ENCODE peak calls at places on chromosome 7, in seven cellular contexts. Y, E, K, Q, M, R and H are unnamed samples.

GRCh38 chr7:128108641-128109423 is 77.6 kb upstream of the LRRC4 start:
- DNase-seq in Y (no peak), E (no peak), K (no peak), Q (peak), M (no peak), R (no peak), H (no peak)

GRCh38 chr7:55641273-55641691 is 69.0 kb upstream of the VOPP1 start:
- DNase-seq in Y (peak), E (peak), K (peak), Q (no peak), M (peak), R (peak), H (peak)

GRCh38 chr7:3453398-3453797 is 152.3 kb downstream of the SDK1 start:
- DNase-seq in Y (no peak), E (no peak), K (no peak), Q (no peak), M (peak), R (no peak), H (no peak)

GRCh38 chr7:27112960-27113949 is 10.8 kb upstream of the HOXA2 start:
- DNase-seq in Y (no peak), E (no peak), K (no peak), Q (peak), M (peak), R (no peak), H (no peak)

GRCh38 chr7:139092090-139092796 is 17.3 kb downstream of the ZC3HAV1 start:
- DNase-seq in Y (no peak), E (no peak), K (no peak), Q (no peak), M (no peak), R (no peak), H (no peak)

GRCh38 chr7:2024227-2024918 is 208.4 kb downstream of the MAD1L1 start:
- DNase-seq in Y (no peak), E (no peak), K (no peak), Q (peak), M (no peak), R (no peak), H (no peak)

GRCh38 chr7:45026984-45027773 is 27.2 kb downstream of the CCM2 start:
- DNase-seq in Y (no peak), E (peak), K (peak), Q (no peak), M (peak), R (no peak), H (no peak)

GRCh38 chr7:2104107-2104710 is 128.5 kb downstream of the MAD1L1 start:
- DNase-seq in Y (peak), E (peak), K (peak), Q (peak), M (peak), R (peak), H (peak)

GRCh38 chr7:151429555-151430331 is 10.2 kb downstream of the CRYGN start:
- DNase-seq in Y (no peak), E (peak), K (no peak), Q (no peak), M (peak), R (peak), H (peak)

GRCh38 chr7:150345012-150345411 is 3.6 kb upstream of the RARRES2 start:
- DNase-seq in Y (no peak), E (no peak), K (peak), Q (no peak), M (no peak), R (no peak), H (no peak)

GRCh38 chr7:81074406-81074805 is 155.6 kb upstream of the SEMA3C start:
- DNase-seq in Y (no peak), E (no peak), K (no peak), Q (no peak), M (no peak), R (no peak), H (no peak)

GRCh38 chr7:33702511-33703054 is 202.8 kb upstream of the BMPER start:
- DNase-seq in Y (no peak), E (no peak), K (no peak), Q (no peak), M (no peak), R (no peak), H (no peak)

GRCh38 chr7:101386177-101386557 is 23.5 kb downstream of the COL26A1 start:
- DNase-seq in Y (no peak), E (no peak), K (no peak), Q (no peak), M (no peak), R (no peak), H (no peak)

GRCh38 chr7:65731562-65732035 is 141.3 kb upstream of the VKORC1L1 start:
- DNase-seq in Y (peak), E (no peak), K (no peak), Q (peak), M (no peak), R (no peak), H (no peak)

GRCh38 chr7:137423321-137423720 is 79.8 kb upstream of the PTN start:
- DNase-seq in Y (no peak), E (no peak), K (no peak), Q (no peak), M (peak), R (no peak), H (no peak)

GRCh38 chr7:69934475-69934903 is 336.2 kb downstream of the AUTS2 start:
- DNase-seq in Y (no peak), E (no peak), K (no peak), Q (no peak), M (no peak), R (peak), H (peak)

GRCh38 chr7:118185163-118185860 is 1.3 kb downstream of the LSM8 start:
- DNase-seq in Y (no peak), E (no peak), K (no peak), Q (no peak), M (peak), R (no peak), H (no peak)

GRCh38 chr7:26574476-26574875 is 282.8 kb downstream of the SNX10 start:
- DNase-seq in Y (no peak), E (no peak), K (peak), Q (no peak), M (no peak), R (no peak), H (no peak)

GRCh38 chr7:64905133-64905532 is 2.1 kb downstream of the ZNF273 start:
- DNase-seq in Y (no peak), E (no peak), K (no peak), Q (no peak), M (no peak), R (no peak), H (no peak)

GRCh38 chr7:104185346-104185745 is 22.5 kb downstream of the ORC5 start:
- DNase-seq in Y (no peak), E (no peak), K (no peak), Q (no peak), M (no peak), R (no peak), H (no peak)

GRCh38 chr7:45576249-45576929 is 2.2 kb downstream of the ADCY1 start:
- DNase-seq in Y (no peak), E (no peak), K (no peak), Q (no peak), M (no peak), R (no peak), H (no peak)

GRCh38 chr7:44867073-44867990 is 18.0 kb downstream of the PURB start:
- DNase-seq in Y (no peak), E (no peak), K (peak), Q (no peak), M (peak), R (no peak), H (peak)

GRCh38 chr7:20784311-20785210 is 2.1 kb downstream of the SP8 start:
- DNase-seq in Y (no peak), E (no peak), K (no peak), Q (peak), M (no peak), R (peak), H (peak)

GRCh38 chr7:156545989-156546388 is 94.6 kb upstream of the RNF32 start:
- DNase-seq in Y (no peak), E (no peak), K (no peak), Q (no peak), M (no peak), R (no peak), H (no peak)

GRCh38 chr7:65979583-65980477 is 2.2 kb downstream of the GUSB start:
- DNase-seq in Y (no peak), E (no peak), K (no peak), Q (no peak), M (no peak), R (no peak), H (no peak)